ENCODE peak calls at places on chromosome 17, in ten cellular contexts. L is transverse colon, W is stomach, Q is upper lobe of left lung, F is A549, D is K562, C is SK-N-SH, A is ovary, R is H1, B is tibial nerve. M is an unnamed sample. For H3K4me1 and H3K9me3, the result is how much of the 10 kb centered on the place peaks cover.

GRCh38 chr17:58529275-58529674 is 14.8 kb upstream of the MTMR4 start:
- DNase-seq in L (no peak), W (no peak), Q (no peak), F (no peak), D (no peak), C (no peak), A (no peak), R (no peak), B (no peak), M (no peak)

GRCh38 chr17:79834575-79835469 is 4.4 kb downstream of the CBX4 start:
- DNase-seq in L (no peak), W (no peak), Q (peak), F (peak), D (peak), C (peak), A (no peak), R (no peak), B (no peak), M (no peak)

GRCh38 chr17:8047769-8048110 is 8.9 kb downstream of the ALOX15B start:
- DNase-seq in L (no peak), W (no peak), Q (no peak), F (no peak), D (no peak), C (no peak), A (no peak), R (no peak), B (no peak), M (no peak)

GRCh38 chr17:61659437-61659836 is 68.4 kb upstream of the NACA2 start:
- DNase-seq in L (no peak), W (no peak), Q (no peak), F (no peak), D (no peak), C (no peak), A (no peak), R (no peak), B (no peak), M (no peak)

GRCh38 chr17:57701121-57701520 is 44.0 kb downstream of the CCDC182 start:
- DNase-seq in L (no peak), W (no peak), Q (no peak), F (no peak), D (no peak), C (no peak), A (no peak), R (no peak), B (no peak), M (no peak)

GRCh38 chr17:50772251-50772650 is 4.9 kb upstream of the ANKRD40CL start:
- DNase-seq in L (peak), W (no peak), Q (no peak), F (no peak), D (peak), C (no peak), A (no peak), R (no peak), B (no peak), M (peak)

GRCh38 chr17:17351901-17352781 is 49.0 kb downstream of the NT5M start:
- DNase-seq in L (no peak), W (peak), Q (peak), F (no peak), D (peak), C (peak), A (peak), R (no peak), B (no peak), M (peak)

GRCh38 chr17:78737332-78737731 is 44.7 kb downstream of the CYTH1 start:
- DNase-seq in L (no peak), W (no peak), Q (no peak), F (peak), D (peak), C (peak), A (no peak), R (no peak), B (no peak), M (no peak)

GRCh38 chr17:70622382-70623260 is 453.3 kb downstream of the KCNJ2 start:
- DNase-seq in L (peak), W (peak), Q (no peak), F (peak), D (peak), C (peak), A (no peak), R (peak), B (no peak), M (no peak)

GRCh38 chr17:80968602-80969029 is 23.0 kb upstream of the CHMP6 start:
- DNase-seq in L (peak), W (no peak), Q (peak), F (no peak), D (no peak), C (peak), A (peak), R (no peak), B (no peak), M (peak)

GRCh38 chr17:63707151-63707550 is 7.2 kb upstream of the LIMD2 start:
- DNase-seq in L (no peak), W (no peak), Q (no peak), F (no peak), D (no peak), C (no peak), A (no peak), R (no peak), B (no peak), M (peak)

GRCh38 chr17:77432791-77433190 is 292.0 kb downstream of the SEC14L1 start:
- DNase-seq in L (no peak), W (no peak), Q (peak), F (no peak), D (no peak), C (no peak), A (no peak), R (no peak), B (no peak), M (no peak)

GRCh38 chr17:72219136-72219823 is 98.5 kb downstream of the SOX9 start:
- DNase-seq in L (no peak), W (no peak), Q (no peak), F (no peak), D (no peak), C (peak), A (no peak), R (no peak), B (no peak), M (no peak)

DNA sequence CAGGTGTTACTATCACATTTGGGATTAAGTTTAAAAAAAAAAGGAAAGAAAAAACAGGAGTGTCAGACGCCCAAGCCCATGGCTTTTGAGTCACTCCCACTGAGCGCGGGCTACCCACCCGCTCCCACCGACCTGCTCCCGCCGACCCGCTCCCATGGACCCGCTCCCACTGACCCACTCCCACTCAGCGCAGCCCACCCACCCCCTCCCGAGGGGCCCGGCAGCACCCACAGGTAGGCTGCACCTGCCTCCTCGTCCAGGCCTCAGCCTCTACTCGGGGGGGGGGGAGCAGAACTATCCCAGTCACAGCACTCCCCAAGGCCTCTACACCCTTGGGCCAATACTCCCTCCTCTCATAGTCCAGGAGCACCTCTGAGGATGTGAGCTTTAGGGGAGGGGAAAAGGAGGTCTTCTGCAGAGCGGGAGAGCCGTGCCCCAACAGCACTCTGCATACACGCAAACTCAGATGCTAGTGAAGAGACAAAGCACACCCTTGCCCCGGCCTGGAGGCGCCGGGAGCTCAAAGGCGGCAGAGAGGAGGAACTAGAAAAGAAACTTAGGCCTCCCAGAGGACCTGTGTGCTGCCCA is 2.9 kb downstream of the CLUH start:
- DNase-seq in L (no peak), W (no peak), Q (peak), F (no peak), D (no peak), C (no peak), A (peak), R (no peak), B (no peak), M (no peak)
- H3K4me1 ChIP-seq in L (under half), W (half or more), Q (under half), F (half or more), D (under half), C (under half), A (under half), R (under half), B (under half), M (half or more)

GRCh38 chr17:41366070-41366469 is 3.5 kb downstream of the KRT33B start:
- DNase-seq in L (no peak), W (no peak), Q (no peak), F (no peak), D (no peak), C (no peak), A (no peak), R (no peak), B (no peak), M (no peak)

GRCh38 chr17:41369713-41370112 is at the start of gene KRT33B:
- DNase-seq in L (no peak), W (no peak), Q (no peak), F (no peak), D (no peak), C (no peak), A (no peak), R (no peak), B (no peak), M (no peak)

GRCh38 chr17:41369023-41369422 is 590 bp downstream of the KRT33B start:
- DNase-seq in L (no peak), W (no peak), Q (no peak), F (no peak), D (no peak), C (no peak), A (no peak), R (no peak), B (no peak), M (no peak)

GRCh38 chr17:41363881-41364280 is 5.7 kb downstream of the KRT33B start:
- DNase-seq in L (no peak), W (no peak), Q (no peak), F (no peak), D (no peak), C (no peak), A (no peak), R (no peak), B (no peak), M (no peak)

GRCh38 chr17:41367426-41368075 is 2.1 kb downstream of the KRT33B start:
- DNase-seq in L (no peak), W (no peak), Q (no peak), F (no peak), D (no peak), C (no peak), A (no peak), R (no peak), B (no peak), M (no peak)
- H3K9me3 ChIP-seq in L (under half), W (under half), Q (under half), F (under half), D (under half), C (under half), A (under half), R (under half), B (under half), M (under half)

DNA sequence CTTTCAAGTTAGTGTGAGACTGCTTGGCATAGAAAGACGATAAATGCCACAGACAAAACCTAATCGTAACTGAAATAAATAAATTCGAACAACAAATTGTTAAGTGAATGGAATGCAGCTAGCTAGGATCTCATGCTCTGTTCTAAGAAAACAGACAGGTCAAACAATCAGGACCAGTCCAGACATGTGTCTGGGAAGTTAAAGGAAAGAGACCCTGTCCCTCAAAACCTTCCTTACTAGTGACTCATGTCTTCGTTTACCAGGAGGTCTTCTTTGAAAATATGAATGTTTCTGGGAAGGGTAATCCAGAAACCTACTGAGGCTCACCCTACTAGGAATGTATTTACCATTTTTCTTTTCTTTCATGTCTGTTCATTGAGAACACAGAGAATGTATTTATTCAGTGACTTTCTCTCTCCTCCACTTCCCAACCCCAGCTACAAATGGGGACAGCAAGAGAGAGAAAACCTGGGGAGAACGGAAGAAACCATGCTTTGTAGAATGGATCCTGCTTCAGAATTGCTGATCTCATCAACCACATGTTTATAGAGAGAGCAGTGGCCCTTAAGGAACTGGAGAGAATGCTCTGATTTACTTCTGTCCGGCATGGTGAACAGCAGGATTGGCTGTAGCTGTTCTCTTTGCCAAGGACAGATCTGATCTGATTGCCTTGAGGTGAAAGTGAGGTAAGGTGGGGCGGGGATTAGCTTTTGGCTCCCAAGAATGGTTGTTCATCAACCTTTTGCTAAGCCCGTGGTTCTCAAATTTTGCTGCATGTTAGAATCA is 39.4 kb upstream of the DHX8 start:
- DNase-seq in L (no peak), W (no peak), Q (no peak), F (no peak), D (no peak), C (no peak), A (no peak), R (no peak), B (no peak), M (no peak)
- TF ChIP-seq EP300 in L (no peak), W (no peak), Q (no peak), F (no peak), D (no peak), C (no peak), A (no peak), R (no peak), B (no peak), M (no peak)

GRCh38 chr17:67055041-67055443 is 10.7 kb downstream of the CACNG1 start:
- DNase-seq in L (no peak), W (peak), Q (peak), F (no peak), D (no peak), C (no peak), A (no peak), R (no peak), B (no peak), M (no peak)

GRCh38 chr17:67059372-67059771 is 15.0 kb downstream of the CACNG1 start:
- DNase-seq in L (no peak), W (no peak), Q (no peak), F (no peak), D (no peak), C (no peak), A (no peak), R (no peak), B (no peak), M (peak)

GRCh38 chr17:67055811-67056745 is 11.7 kb downstream of the CACNG1 start:
- DNase-seq in L (peak), W (no peak), Q (no peak), F (no peak), D (no peak), C (peak), A (no peak), R (no peak), B (no peak), M (no peak)

GRCh38 chr17:67056746-67057490 is 12.6 kb downstream of the CACNG1 start:
- DNase-seq in L (no peak), W (no peak), Q (no peak), F (no peak), D (no peak), C (peak), A (no peak), R (no peak), B (no peak), M (peak)

DNA sequence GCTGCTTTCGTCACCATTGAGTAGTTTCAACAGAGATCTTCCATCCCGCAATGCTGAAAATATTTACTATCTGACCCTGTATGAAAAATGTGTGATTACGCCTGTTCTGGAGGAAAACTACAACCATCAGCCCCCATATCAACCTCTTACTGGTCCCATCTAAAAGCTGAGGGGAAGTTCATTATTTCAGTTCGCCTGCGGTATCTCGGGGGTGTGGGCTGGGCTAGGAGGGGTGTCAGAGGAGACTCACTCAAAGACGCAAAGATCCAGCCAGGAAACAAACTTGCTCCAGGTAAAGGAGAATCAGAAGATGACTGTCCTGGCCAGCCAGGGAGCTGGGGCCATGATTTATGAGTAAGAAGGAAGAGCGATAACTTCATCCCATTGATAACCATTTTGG is 13.7 kb downstream of the CACNG1 start:
- DNase-seq in L (no peak), W (no peak), Q (no peak), F (no peak), D (no peak), C (no peak), A (no peak), R (no peak), B (no peak), M (peak)
- H3K4me1 ChIP-seq in L (under half), W (under half), Q (under half), F (under half), D (under half), C (under half), A (under half), R (under half), B (under half), M (under half)

GRCh38 chr17:21772321-21772720 is 80.0 kb downstream of the KCNJ18 start:
- DNase-seq in L (no peak), W (no peak), Q (no peak), F (no peak), D (no peak), C (no peak), A (no peak), R (no peak), B (no peak), M (no peak)
- H3K9me3 ChIP-seq in L (under half), W (under half), Q (under half), F (under half), D (under half), C (under half), A (under half), R (under half), B (under half), M (under half)

M was measured in suprapubic skin.